ENCODE peak calls at places on chromosome 4, in seven cellular contexts. One of them, this sample, is unnamed.
A peak's percentile ranks its signal among the peaks of the same experiment; 100 is the strongest.

GRCh38 chr4:149825336-149825735 is 9.7 kb upstream of the IQCM start:
- DNase-seq in MM.1S: no peak
- DNase-seq in stomach: no peak
- DNase-seq in naive thymus-derived CD8-positive, alpha-beta T cell: no peak
- DNase-seq in NCI-H226: peak; percentile 37
- DNase-seq in upper lobe of right lung: no peak
- DNase-seq in cardiac fibroblast: no peak
- DNase-seq in this sample: peak; percentile 1

GRCh38 chr4:14879643-14880042 is 122.6 kb upstream of the CPEB2 start:
- DNase-seq in NCI-H226: no peak
- DNase-seq in naive thymus-derived CD8-positive, alpha-beta T cell: no peak
- DNase-seq in upper lobe of right lung: peak; percentile 69
- DNase-seq in MM.1S: no peak
- DNase-seq in cardiac fibroblast: no peak
- DNase-seq in stomach: no peak
- DNase-seq in this sample: no peak

GRCh38 chr4:133402616-133403015 is 253.5 kb downstream of the PCDH10 start:
- DNase-seq in cardiac fibroblast: no peak
- DNase-seq in naive thymus-derived CD8-positive, alpha-beta T cell: no peak
- DNase-seq in upper lobe of right lung: no peak
- DNase-seq in MM.1S: no peak
- DNase-seq in stomach: no peak
- DNase-seq in NCI-H226: peak; percentile 51
- DNase-seq in this sample: no peak

GRCh38 chr4:101400096-101400495 is 52.8 kb upstream of the PPP3CA start:
- DNase-seq in cardiac fibroblast: peak; percentile 80
- DNase-seq in stomach: no peak
- DNase-seq in NCI-H226: peak; percentile 42
- DNase-seq in MM.1S: no peak
- DNase-seq in naive thymus-derived CD8-positive, alpha-beta T cell: no peak
- DNase-seq in upper lobe of right lung: no peak
- DNase-seq in this sample: peak; percentile 4

GRCh38 chr4:82989567-82990429 is 20.8 kb downstream of the LIN54 start:
- DNase-seq in NCI-H226: no peak
- DNase-seq in cardiac fibroblast: no peak
- DNase-seq in stomach: no peak
- DNase-seq in MM.1S: peak; percentile 67
- DNase-seq in upper lobe of right lung: no peak
- DNase-seq in naive thymus-derived CD8-positive, alpha-beta T cell: no peak
- DNase-seq in this sample: no peak

GRCh38 chr4:80183196-80184052 is 13.9 kb upstream of the PRDM8 start:
- DNase-seq in cardiac fibroblast: no peak
- DNase-seq in MM.1S: no peak
- DNase-seq in naive thymus-derived CD8-positive, alpha-beta T cell: peak; percentile 68
- DNase-seq in upper lobe of right lung: peak; percentile 68
- DNase-seq in NCI-H226: no peak
- DNase-seq in stomach: no peak
- DNase-seq in this sample: peak; percentile 43

GRCh38 chr4:76485450-76485849 is 50.4 kb downstream of the SHROOM3 start:
- DNase-seq in stomach: peak; percentile 49
- DNase-seq in naive thymus-derived CD8-positive, alpha-beta T cell: no peak
- DNase-seq in MM.1S: no peak
- DNase-seq in cardiac fibroblast: peak; percentile 10
- DNase-seq in NCI-H226: no peak
- DNase-seq in upper lobe of right lung: no peak
- DNase-seq in this sample: no peak

GRCh38 chr4:26088433-26088928 is 174.5 kb downstream of the SMIM20 start:
- DNase-seq in upper lobe of right lung: no peak
- DNase-seq in MM.1S: no peak
- DNase-seq in naive thymus-derived CD8-positive, alpha-beta T cell: no peak
- DNase-seq in NCI-H226: peak; percentile 77
- DNase-seq in stomach: no peak
- DNase-seq in cardiac fibroblast: peak; percentile 89
- DNase-seq in this sample: peak; percentile 64

GRCh38 chr4:119736559-119736958 is 108.0 kb upstream of the PDE5A start:
- DNase-seq in NCI-H226: no peak
- DNase-seq in naive thymus-derived CD8-positive, alpha-beta T cell: no peak
- DNase-seq in MM.1S: no peak
- DNase-seq in upper lobe of right lung: no peak
- DNase-seq in stomach: no peak
- DNase-seq in cardiac fibroblast: peak; percentile 59
- DNase-seq in this sample: no peak

GRCh38 chr4:86306816-86307215 is 53.0 kb downstream of the MAPK10 start:
- DNase-seq in NCI-H226: peak; percentile 4
- DNase-seq in naive thymus-derived CD8-positive, alpha-beta T cell: no peak
- DNase-seq in stomach: no peak
- DNase-seq in upper lobe of right lung: no peak
- DNase-seq in MM.1S: no peak
- DNase-seq in cardiac fibroblast: peak; percentile 70
- DNase-seq in this sample: no peak

This sample was measured in MG63.